ENCODE peak calls at places on chromosomes 2 and 18, in five cellular contexts. G is HEK293T; X is activated effector memory CD4-positive, alpha-beta T cell treated with anti-CD3 and anti-CD28 coated beads, Interleukin-2, amount 50 U/mL, for 16 hours; K is iris pigment epithelial cell; A is pons. Y is an unnamed sample.

GRCh38 chr18:49241852-49242251 is 218.6 kb downstream of the DYM start:
- DNase-seq in G (no peak), X (no peak), K (peak), A (no peak), Y (no peak)

GRCh38 chr2:174681983-174682577 is 82.2 kb downstream of the CHRNA1 start:
- DNase-seq in G (peak), X (peak), K (peak), A (no peak), Y (no peak)

GRCh38 chr2:241844066-241844728 is 14.5 kb downstream of the PDCD1 start:
- DNase-seq in G (peak), X (peak), K (peak), A (no peak), Y (peak)

GRCh38 chr2:162174778-162175177 is 22.7 kb upstream of the GCG start:
- DNase-seq in G (no peak), X (no peak), K (peak), A (no peak), Y (no peak)

GRCh38 chr2:43333096-43333655 is 106.8 kb upstream of the ZFP36L2 start:
- DNase-seq in G (no peak), X (no peak), K (no peak), A (no peak), Y (no peak)

GRCh38 chr2:20173496-20174402 is 51.2 kb downstream of the SDC1 start:
- DNase-seq in G (no peak), X (no peak), K (no peak), A (no peak), Y (no peak)

GRCh38 chr2:236610991-236611821 is 41.6 kb downstream of the ACKR3 start:
- DNase-seq in G (no peak), X (no peak), K (peak), A (no peak), Y (no peak)

GRCh38 chr18:5309888-5310470 is 14.5 kb upstream of the ZBTB14 start:
- DNase-seq in G (no peak), X (no peak), K (no peak), A (peak), Y (no peak)

GRCh38 chr2:8551622-8552074 is 130.2 kb upstream of the ID2 start:
- DNase-seq in G (no peak), X (peak), K (no peak), A (no peak), Y (no peak)

GRCh38 chr2:26583381-26583911 is 57.7 kb downstream of the CIB4 start:
- DNase-seq in G (no peak), X (peak), K (no peak), A (no peak), Y (no peak)

GRCh38 chr2:216083464-216084279 is 2.0 kb downstream of the TMEM169 start:
- DNase-seq in G (no peak), X (no peak), K (peak), A (peak), Y (no peak)

GRCh38 chr2:160388464-160389263 is 104.9 kb downstream of the RBMS1 start:
- DNase-seq in G (no peak), X (peak), K (no peak), A (peak), Y (no peak)

GRCh38 chr2:75238670-75239330 is 39.5 kb upstream of the TACR1 start:
- DNase-seq in G (no peak), X (no peak), K (peak), A (no peak), Y (no peak)

GRCh38 chr2:27871805-27872204 is 18.4 kb downstream of the RBKS start:
- DNase-seq in G (no peak), X (no peak), K (no peak), A (no peak), Y (no peak)

GRCh38 chr2:51158236-51158635 is 126.3 kb upstream of the NRXN1 start:
- DNase-seq in G (no peak), X (no peak), K (no peak), A (no peak), Y (no peak)

GRCh38 chr18:61892683-61893303 is at the start of gene RNF152:
- DNase-seq in G (peak), X (peak), K (peak), A (no peak), Y (no peak)

GRCh38 chr2:12534646-12535263 is 182.0 kb upstream of the TRIB2 start:
- DNase-seq in G (no peak), X (no peak), K (peak), A (no peak), Y (peak)

GRCh38 chr2:224122542-224122941 is 83.5 kb upstream of the SERPINE2 start:
- DNase-seq in G (no peak), X (no peak), K (no peak), A (no peak), Y (no peak)

GRCh38 chr2:10584843-10585475 is 104.8 kb downstream of the NOL10 start:
- DNase-seq in G (no peak), X (no peak), K (peak), A (no peak), Y (peak)

GRCh38 chr2:231287696-231288095 is 89.3 kb downstream of the ARMC9 start:
- DNase-seq in G (no peak), X (no peak), K (no peak), A (no peak), Y (no peak)

GRCh38 chr2:174908284-174908683 is 96.9 kb downstream of the CHN1 start:
- DNase-seq in G (no peak), X (no peak), K (no peak), A (no peak), Y (no peak)

GRCh38 chr2:62163106-62163831 is 32.6 kb upstream of the B3GNT2 start:
- DNase-seq in G (no peak), X (no peak), K (no peak), A (no peak), Y (no peak)

GRCh38 chr18:13032173-13032572 is 41.0 kb downstream of the CEP192 start:
- DNase-seq in G (no peak), X (no peak), K (no peak), A (no peak), Y (no peak)

GRCh38 chr2:66667288-66667780 is 232.4 kb downstream of the MEIS1 start:
- DNase-seq in G (no peak), X (no peak), K (no peak), A (no peak), Y (peak)

GRCh38 chr2:133843091-133843490 is 274.8 kb upstream of the NCKAP5 start:
- DNase-seq in G (no peak), X (no peak), K (peak), A (no peak), Y (no peak)

GRCh38 chr2:16014041-16014787 is 73.9 kb downstream of the MYCN start:
- DNase-seq in G (no peak), X (no peak), K (no peak), A (peak), Y (no peak)

GRCh38 chr2:109448946-109449788 is 164.6 kb downstream of the SEPTIN10 start:
- DNase-seq in G (no peak), X (peak), K (no peak), A (peak), Y (no peak)

GRCh38 chr2:95310651-95311050 is 13.5 kb downstream of the KCNIP3 start:
- DNase-seq in G (no peak), X (no peak), K (no peak), A (no peak), Y (no peak)

GRCh38 chr18:35432565-35433001 is 55.4 kb upstream of the ZNF396 start:
- DNase-seq in G (no peak), X (no peak), K (no peak), A (no peak), Y (no peak)

GRCh38 chr2:240149943-240150784 is 9.7 kb upstream of the OTOS start:
- DNase-seq in G (peak), X (peak), K (peak), A (peak), Y (peak)

GRCh38 chr2:176565641-176566323 is 296.5 kb downstream of the MTX2 start:
- DNase-seq in G (no peak), X (no peak), K (no peak), A (no peak), Y (no peak)

GRCh38 chr18:2856499-2856898 is 9.7 kb downstream of the EMILIN2 start:
- DNase-seq in G (no peak), X (no peak), K (no peak), A (peak), Y (no peak)

GRCh38 chr2:109387221-109387735 is 226.5 kb downstream of the SEPTIN10 start:
- DNase-seq in G (no peak), X (no peak), K (no peak), A (no peak), Y (no peak)

GRCh38 chr2:217277646-217278048 is 417.8 kb upstream of the TNP1 start:
- DNase-seq in G (no peak), X (no peak), K (peak), A (peak), Y (no peak)

GRCh38 chr2:237128026-237128703 is 42.5 kb downstream of the COPS8 start:
- DNase-seq in G (peak), X (no peak), K (peak), A (peak), Y (peak)

GRCh38 chr18:48693625-48694262 is 154.9 kb downstream of the CTIF start:
- DNase-seq in G (no peak), X (no peak), K (peak), A (no peak), Y (no peak)

GRCh38 chr2:72833084-72833714 is 7.4 kb upstream of the EXOC6B start:
- DNase-seq in G (no peak), X (no peak), K (no peak), A (no peak), Y (no peak)

GRCh38 chr2:237734905-237735623 is 63.5 kb upstream of the RBM44 start:
- DNase-seq in G (no peak), X (no peak), K (no peak), A (no peak), Y (no peak)

GRCh38 chr2:203858176-203858575 is 9.4 kb upstream of the CTLA4 start:
- DNase-seq in G (no peak), X (peak), K (no peak), A (no peak), Y (no peak)